ENCODE peak calls at places on chromosome 20, in five cellular contexts. Q is K562, J is GM23338, R is HepG2, V is H1. I is an unnamed sample.

GRCh38 chr20:1827974-1828785 is 67.0 kb upstream of the SIRPA start:
- DNase-seq in J (no peak), Q (no peak), R (peak), V (no peak), I (no peak)

GRCh38 chr20:47358672-47359532 is 2.4 kb upstream of the ZMYND8 start:
- DNase-seq in Q (peak), J (peak), R (peak), V (no peak), I (no peak)

GRCh38 chr20:13141541-13141940 is 79.5 kb upstream of the ISM1 start:
- DNase-seq in J (no peak), V (no peak), R (no peak), Q (no peak), I (no peak)

GRCh38 chr20:25083141-25083772 is 1.3 kb upstream of the VSX1 start:
- DNase-seq in V (no peak), R (no peak), J (peak), Q (no peak), I (no peak)

GRCh38 chr20:63915471-63915870 is 20.5 kb downstream of the DNAJC5 start:
- DNase-seq in J (no peak), R (no peak), Q (no peak), V (no peak), I (no peak)

GRCh38 chr20:46000571-46001145 is 8.1 kb upstream of the MMP9 start:
- DNase-seq in J (peak), V (no peak), Q (no peak), R (no peak), I (no peak)

GRCh38 chr20:13342469-13343242 is 121.6 kb downstream of the ISM1 start:
- DNase-seq in J (no peak), V (no peak), Q (no peak), R (no peak), I (no peak)

GRCh38 chr20:11847827-11848226 is 69.9 kb upstream of the BTBD3 start:
- DNase-seq in R (no peak), Q (no peak), V (no peak), J (no peak), I (no peak)

GRCh38 chr20:36093025-36093803 is 61.3 kb upstream of the EPB41L1 start:
- DNase-seq in R (no peak), J (no peak), V (no peak), Q (no peak), I (no peak)

GRCh38 chr20:503048-503737 is 40.4 kb downstream of the CSNK2A1 start:
- DNase-seq in J (no peak), Q (no peak), R (no peak), V (no peak), I (no peak)

GRCh38 chr20:24777746-24778145 is 171.3 kb upstream of the CST7 start:
- DNase-seq in R (no peak), J (no peak), V (no peak), Q (no peak), I (no peak)

GRCh38 chr20:63087872-63088680 is 81.3 kb upstream of the BHLHE23 start:
- DNase-seq in Q (no peak), V (no peak), R (no peak), J (no peak), I (no peak)

GRCh38 chr20:22796465-22797077 is 212.2 kb upstream of the FOXA2 start:
- DNase-seq in R (no peak), J (no peak), Q (no peak), V (no peak), I (no peak)

GRCh38 chr20:58840816-58841538 is 9.7 kb downstream of the GNAS-AS1 start:
- DNase-seq in J (peak), V (no peak), Q (no peak), R (no peak), I (no peak)

GRCh38 chr20:58838174-58838573 is 12.5 kb downstream of the GNAS-AS1 start:
- DNase-seq in Q (no peak), J (no peak), R (no peak), V (no peak), I (no peak)

GRCh38 chr20:58839474-58839874 is 11.2 kb downstream of the GNAS-AS1 start:
- DNase-seq in V (no peak), R (peak), J (peak), Q (peak), I (no peak)

GRCh38 chr20:58841539-58842264 is 9.0 kb downstream of the GNAS-AS1 start:
- DNase-seq in R (no peak), J (peak), V (no peak), Q (no peak), I (no peak)

DNA sequence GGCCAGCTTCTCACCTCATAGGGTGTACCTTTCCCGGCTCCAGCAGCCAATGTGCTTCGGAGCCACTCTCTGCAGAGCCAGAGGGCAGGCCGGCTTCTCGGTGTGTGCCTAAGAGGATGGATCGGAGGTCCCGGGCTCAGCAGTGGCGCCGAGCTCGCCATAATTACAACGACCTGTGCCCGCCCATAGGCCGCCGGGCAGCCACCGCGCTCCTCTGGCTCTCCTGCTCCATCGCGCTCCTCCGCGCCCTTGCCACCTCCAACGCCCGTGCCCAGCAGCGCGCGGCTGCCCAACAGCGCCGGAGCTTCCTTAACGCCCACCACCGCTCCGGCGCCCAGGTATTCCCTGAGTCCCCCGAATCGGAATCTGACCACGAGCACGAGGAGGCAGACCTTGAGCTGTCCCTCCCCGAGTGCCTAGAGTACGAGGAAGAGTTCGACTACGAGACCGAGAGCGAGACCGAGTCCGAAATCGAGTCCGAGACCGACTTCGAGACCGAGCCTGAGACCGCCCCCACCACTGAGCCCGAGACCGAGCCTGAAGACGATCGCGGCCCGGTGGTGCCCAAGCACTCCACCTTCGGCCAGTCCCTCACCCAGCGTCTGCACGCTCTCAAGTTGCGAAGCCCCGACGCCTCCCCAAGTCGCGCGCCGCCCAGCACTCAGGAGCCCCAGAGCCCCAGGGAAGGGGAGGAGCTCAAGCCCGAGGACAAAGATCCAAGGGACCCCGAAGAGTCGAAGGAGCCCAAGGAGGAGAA is 10.5 kb downstream of the GNAS-AS1 start:
- DNase-seq in Q (no peak), J (peak), V (no peak), R (no peak), I (no peak)
- TF ChIP-seq EZH2 in Q (no peak), J (peak), V (no peak), R (no peak), I (no peak)

DNA sequence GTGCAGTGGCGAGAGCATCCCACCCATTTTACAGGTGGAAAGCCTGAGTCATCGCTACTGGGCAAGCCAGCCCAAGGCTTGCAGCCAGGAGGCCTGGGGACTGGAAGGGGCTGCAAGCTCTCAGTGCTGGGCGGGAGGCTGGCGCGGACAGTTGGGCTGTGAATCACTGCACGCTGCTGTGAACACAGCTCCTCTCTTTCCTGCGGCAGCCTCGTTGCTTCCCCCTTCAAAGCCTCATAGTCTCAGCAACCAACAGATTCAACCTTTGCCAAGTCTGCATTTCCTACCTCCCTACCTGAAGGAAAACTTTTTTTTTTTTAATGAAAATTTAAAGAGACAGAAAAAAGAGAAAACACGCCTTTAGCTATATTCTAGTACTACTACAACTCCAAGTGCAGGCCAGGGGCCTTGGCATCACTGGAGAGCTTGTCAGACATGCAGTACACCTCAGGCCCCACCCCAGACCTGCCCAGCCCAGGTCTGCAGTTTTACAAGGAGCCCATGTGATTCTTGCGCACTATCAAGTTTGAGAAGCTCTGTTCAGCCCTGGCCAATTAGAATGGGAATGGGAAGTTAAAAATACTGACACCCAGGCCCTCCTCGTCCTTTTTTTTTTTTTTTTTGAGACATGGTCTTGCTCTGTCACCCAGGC is 85.1 kb downstream of the NFATC2 start:
- DNase-seq in R (no peak), Q (no peak), V (no peak), J (no peak), I (no peak)
- TF ChIP-seq CREB1 in R (no peak), Q (no peak), V (no peak), J (no peak), I (no peak)

GRCh38 chr20:41469868-41470267 is 103.2 kb upstream of the EMILIN3 start:
- DNase-seq in Q (no peak), V (no peak), R (no peak), J (no peak), I (no peak)

GRCh38 chr20:41470362-41471095 is 103.9 kb upstream of the EMILIN3 start:
- DNase-seq in Q (no peak), J (no peak), V (no peak), R (no peak), I (no peak)

GRCh38 chr20:41468994-41469600 is 102.5 kb upstream of the EMILIN3 start:
- DNase-seq in R (no peak), J (no peak), V (no peak), Q (no peak), I (no peak)

GRCh38 chr20:41467690-41468089 is 101.1 kb upstream of the EMILIN3 start:
- DNase-seq in J (no peak), V (no peak), Q (no peak), R (no peak), I (no peak)

GRCh38 chr20:41466836-41467619 is 100.4 kb upstream of the EMILIN3 start:
- DNase-seq in Q (peak), V (no peak), J (no peak), R (no peak), I (no peak)
- TF ChIP-seq EZH2 in Q (no peak), V (no peak), J (no peak), R (no peak), I (no peak)

GRCh38 chr20:57987659-57988058 is 240.8 kb downstream of the ANKRD60 start:
- DNase-seq in V (no peak), Q (no peak), J (no peak), R (no peak), I (no peak)

GRCh38 chr20:57988422-57988821 is 240.0 kb downstream of the ANKRD60 start:
- DNase-seq in Q (no peak), V (no peak), R (no peak), J (no peak), I (no peak)

GRCh38 chr20:57986776-57987175 is 241.7 kb downstream of the ANKRD60 start:
- DNase-seq in R (no peak), Q (no peak), J (no peak), V (no peak), I (no peak)

GRCh38 chr20:57990396-57990987 is 238.0 kb downstream of the ANKRD60 start:
- DNase-seq in R (no peak), V (no peak), J (no peak), Q (no peak), I (no peak)

DNA sequence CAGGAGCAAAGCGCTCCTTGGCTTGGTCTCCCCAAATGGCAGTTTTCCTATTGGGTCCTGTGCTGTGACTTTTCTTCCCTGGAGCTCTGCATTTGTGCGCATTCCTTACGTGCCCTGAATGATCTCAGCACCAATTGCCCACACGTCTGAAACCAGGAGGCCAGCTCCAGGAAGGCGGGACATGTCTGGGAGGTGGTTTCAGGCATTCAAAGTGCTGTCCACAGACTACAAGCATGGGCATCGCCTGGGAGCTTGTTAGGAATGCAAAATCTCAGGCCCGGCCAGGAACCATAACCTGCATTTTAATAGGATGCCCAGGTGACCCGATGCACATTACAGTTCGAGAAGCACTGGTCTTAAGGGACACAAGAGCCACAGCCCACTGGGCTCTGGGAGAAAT is 239.6 kb downstream of the ANKRD60 start:
- DNase-seq in Q (no peak), R (no peak), J (no peak), V (no peak), I (no peak)
- TF ChIP-seq CREB1 in Q (no peak), R (no peak), J (no peak), V (no peak), I (no peak)

DNA sequence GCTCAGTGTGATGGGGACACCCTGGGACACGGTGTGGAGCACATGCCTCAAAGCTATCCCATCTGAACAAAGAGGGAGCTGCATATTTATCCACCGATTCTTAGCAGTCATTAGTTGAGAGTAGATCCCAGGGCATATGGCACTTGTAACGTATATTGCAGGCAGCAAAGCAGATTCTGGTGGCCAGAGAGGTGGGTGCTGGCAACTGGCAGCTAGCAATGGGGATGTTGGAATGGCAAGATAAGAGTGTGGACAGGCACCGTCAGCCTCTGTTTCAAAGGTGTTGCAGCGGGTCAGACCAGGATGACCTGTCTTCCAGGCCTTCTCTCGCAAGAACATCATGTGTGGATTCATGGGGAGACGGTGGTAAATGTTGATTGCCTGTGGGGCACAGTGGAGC is 287.8 kb upstream of the RNF24 start:
- DNase-seq in Q (no peak), J (no peak), V (no peak), R (no peak), I (no peak)
- TF ChIP-seq EZH2 in Q (no peak), J (no peak), V (no peak), R (no peak), I (no peak)

DNA sequence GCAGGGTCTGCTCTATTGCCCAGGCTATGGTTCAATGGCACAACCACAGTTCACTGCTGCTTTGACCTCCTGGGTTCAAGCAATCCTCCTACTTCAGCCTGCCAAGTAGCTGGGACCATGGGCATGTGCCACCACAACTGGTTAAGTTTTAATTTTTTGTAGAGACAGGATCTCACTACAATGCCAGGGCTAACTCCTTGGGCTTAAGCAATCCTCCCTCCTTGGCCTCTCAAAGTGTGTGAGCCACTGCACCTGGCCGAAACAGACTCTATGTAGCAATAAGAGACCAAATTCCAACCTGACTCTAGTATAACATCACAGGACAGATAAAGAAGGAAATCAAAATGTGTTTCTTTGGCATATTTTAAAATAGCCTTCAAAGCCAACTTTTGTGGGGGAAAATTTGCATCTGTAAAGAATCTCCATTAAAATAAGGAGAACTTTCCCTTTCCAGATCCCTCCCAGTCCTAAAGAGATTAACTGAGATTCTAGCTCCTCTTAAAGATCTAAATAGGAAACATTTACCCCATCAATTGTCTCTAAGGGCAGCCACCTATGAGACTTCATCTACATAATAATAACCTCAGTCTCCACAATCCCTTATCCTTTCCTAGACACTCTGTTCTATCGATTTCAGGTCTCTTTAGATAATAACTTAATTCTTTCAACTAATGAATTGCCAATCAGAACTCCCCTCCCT is 94.7 kb upstream of the PLCB4 start:
- DNase-seq in V (no peak), Q (no peak), R (no peak), J (peak), I (no peak)
- TF ChIP-seq CREB1 in V (no peak), Q (no peak), R (no peak), J (no peak), I (no peak)

DNA sequence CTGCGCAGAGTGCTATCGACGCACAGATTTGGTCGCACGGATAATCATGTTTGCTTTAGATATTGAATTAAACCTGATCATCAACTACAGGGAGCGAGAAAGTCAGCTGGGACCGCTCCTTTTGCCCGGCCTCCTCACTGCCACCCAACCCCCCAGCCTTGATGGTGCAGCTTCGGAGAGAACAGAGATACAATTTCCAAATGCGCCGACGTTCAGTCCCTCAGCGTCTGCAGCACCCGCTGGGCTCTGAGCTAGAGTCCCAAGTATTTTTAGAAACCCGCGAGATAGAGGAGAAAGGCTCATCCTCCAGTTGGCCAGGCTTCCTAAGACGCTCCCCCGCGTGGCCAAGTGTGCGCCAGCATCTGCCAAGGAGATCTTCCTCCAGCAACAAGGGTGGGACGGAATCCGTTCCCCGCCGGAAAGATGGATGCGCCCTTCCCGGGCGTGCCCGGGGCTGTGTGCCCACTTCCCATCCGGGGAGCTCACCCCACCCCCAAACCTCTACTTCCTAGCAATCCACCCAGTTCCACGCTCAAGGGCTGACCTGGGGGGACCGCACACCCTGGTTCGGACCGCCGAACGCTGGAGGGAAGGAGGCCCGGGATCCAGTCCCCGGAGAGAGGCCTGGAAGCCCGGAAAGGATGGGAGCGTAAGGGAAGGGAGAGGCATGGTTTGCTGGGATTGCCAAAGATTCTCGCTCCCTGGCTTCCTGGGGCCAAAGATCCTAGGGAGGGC is 4.1 kb downstream of the NKX2-2 start:
- DNase-seq in J (peak), V (no peak), R (no peak), Q (no peak), I (no peak)
- TF ChIP-seq EZH2 in J (peak), V (peak), R (peak), Q (no peak), I (no peak)